ENCODE peak calls at places on chromosomes 12 and 14, in ten cellular contexts. One of them, this sample, is unnamed.

GRCh38 chr12:52333321-52333720 is 12.1 kb upstream of the KRT83 start:
- DNase-seq in A673: no peak
- DNase-seq in PC-3: no peak
- DNase-seq in K562: no peak
- DNase-seq in mammary epithelial cell: no peak
- DNase-seq in HCT116: no peak
- DNase-seq in astrocyte: no peak
- DNase-seq in fibroblast of lung: no peak
- DNase-seq in endothelial cell of umbilical vein: no peak
- DNase-seq in neural progenitor cell: no peak
- DNase-seq in this sample: no peak

GRCh38 chr12:28629691-28630090 is 439.4 kb downstream of the CCDC91 start:
- DNase-seq in endothelial cell of umbilical vein: no peak
- DNase-seq in astrocyte: no peak
- DNase-seq in PC-3: no peak
- DNase-seq in HCT116: no peak
- DNase-seq in mammary epithelial cell: no peak
- DNase-seq in fibroblast of lung: no peak
- DNase-seq in A673: no peak
- DNase-seq in neural progenitor cell: no peak
- DNase-seq in K562: no peak
- DNase-seq in this sample: no peak

GRCh38 chr14:104528496-104528895 is 51.1 kb upstream of the C14orf180 start:
- DNase-seq in fibroblast of lung: no peak
- DNase-seq in K562: no peak
- DNase-seq in A673: no peak
- DNase-seq in PC-3: no peak
- DNase-seq in endothelial cell of umbilical vein: no peak
- DNase-seq in astrocyte: no peak
- DNase-seq in neural progenitor cell: no peak
- DNase-seq in HCT116: no peak
- DNase-seq in mammary epithelial cell: no peak
- DNase-seq in this sample: no peak

GRCh38 chr14:31027847-31028246 is 1.7 kb upstream of the STRN3 start:
- DNase-seq in endothelial cell of umbilical vein: no peak
- DNase-seq in PC-3: no peak
- DNase-seq in mammary epithelial cell: no peak
- DNase-seq in astrocyte: no peak
- DNase-seq in fibroblast of lung: no peak
- DNase-seq in neural progenitor cell: no peak
- DNase-seq in HCT116: no peak
- DNase-seq in A673: no peak
- DNase-seq in K562: no peak
- DNase-seq in this sample: no peak

GRCh38 chr14:67665886-67666285 is 8.5 kb downstream of the VTI1B start:
- DNase-seq in endothelial cell of umbilical vein: no peak
- DNase-seq in astrocyte: peak; percentile 31
- DNase-seq in fibroblast of lung: peak; percentile 49
- DNase-seq in PC-3: no peak
- DNase-seq in neural progenitor cell: no peak
- DNase-seq in HCT116: no peak
- DNase-seq in mammary epithelial cell: peak; percentile 22
- DNase-seq in A673: no peak
- DNase-seq in K562: no peak
- DNase-seq in this sample: no peak

GRCh38 chr12:94831081-94831747 is 172.3 kb downstream of the NDUFA12 start:
- DNase-seq in PC-3: no peak
- DNase-seq in mammary epithelial cell: no peak
- DNase-seq in fibroblast of lung: no peak
- DNase-seq in astrocyte: no peak
- DNase-seq in HCT116: no peak
- DNase-seq in K562: no peak
- DNase-seq in A673: no peak
- DNase-seq in endothelial cell of umbilical vein: no peak
- DNase-seq in neural progenitor cell: no peak
- DNase-seq in this sample: peak; percentile 81

GRCh38 chr12:130862161-130862560 is 9.7 kb upstream of the RAN start:
- DNase-seq in astrocyte: no peak
- DNase-seq in fibroblast of lung: no peak
- DNase-seq in neural progenitor cell: no peak
- DNase-seq in endothelial cell of umbilical vein: no peak
- DNase-seq in PC-3: no peak
- DNase-seq in mammary epithelial cell: no peak
- DNase-seq in K562: no peak
- DNase-seq in A673: no peak
- DNase-seq in HCT116: no peak
- DNase-seq in this sample: no peak

GRCh38 chr12:112408621-112409020 is 784 bp downstream of the RPL6 start:
- DNase-seq in A673: no peak
- DNase-seq in K562: no peak
- DNase-seq in astrocyte: no peak
- DNase-seq in fibroblast of lung: no peak
- DNase-seq in HCT116: no peak
- DNase-seq in endothelial cell of umbilical vein: no peak
- DNase-seq in neural progenitor cell: no peak
- DNase-seq in PC-3: no peak
- DNase-seq in mammary epithelial cell: peak; percentile 15
- DNase-seq in this sample: no peak

GRCh38 chr12:51371295-51371953 is 19.8 kb downstream of the GALNT6 start:
- DNase-seq in mammary epithelial cell: peak; percentile 95
- DNase-seq in HCT116: peak; percentile 71
- DNase-seq in PC-3: peak; percentile 98
- DNase-seq in astrocyte: peak; percentile 97
- DNase-seq in neural progenitor cell: peak; percentile 90
- DNase-seq in fibroblast of lung: peak; percentile 98
- DNase-seq in K562: no peak
- DNase-seq in endothelial cell of umbilical vein: peak; percentile 96
- DNase-seq in A673: peak; percentile 56
- DNase-seq in this sample: no peak

GRCh38 chr14:21263284-21264024 is 5.8 kb downstream of the HNRNPC start:
- DNase-seq in fibroblast of lung: peak; percentile 76
- DNase-seq in PC-3: no peak
- DNase-seq in A673: no peak
- DNase-seq in K562: no peak
- DNase-seq in mammary epithelial cell: no peak
- DNase-seq in HCT116: no peak
- DNase-seq in astrocyte: peak; percentile 72
- DNase-seq in neural progenitor cell: no peak
- DNase-seq in endothelial cell of umbilical vein: no peak
- DNase-seq in this sample: peak; percentile 41

DNA sequence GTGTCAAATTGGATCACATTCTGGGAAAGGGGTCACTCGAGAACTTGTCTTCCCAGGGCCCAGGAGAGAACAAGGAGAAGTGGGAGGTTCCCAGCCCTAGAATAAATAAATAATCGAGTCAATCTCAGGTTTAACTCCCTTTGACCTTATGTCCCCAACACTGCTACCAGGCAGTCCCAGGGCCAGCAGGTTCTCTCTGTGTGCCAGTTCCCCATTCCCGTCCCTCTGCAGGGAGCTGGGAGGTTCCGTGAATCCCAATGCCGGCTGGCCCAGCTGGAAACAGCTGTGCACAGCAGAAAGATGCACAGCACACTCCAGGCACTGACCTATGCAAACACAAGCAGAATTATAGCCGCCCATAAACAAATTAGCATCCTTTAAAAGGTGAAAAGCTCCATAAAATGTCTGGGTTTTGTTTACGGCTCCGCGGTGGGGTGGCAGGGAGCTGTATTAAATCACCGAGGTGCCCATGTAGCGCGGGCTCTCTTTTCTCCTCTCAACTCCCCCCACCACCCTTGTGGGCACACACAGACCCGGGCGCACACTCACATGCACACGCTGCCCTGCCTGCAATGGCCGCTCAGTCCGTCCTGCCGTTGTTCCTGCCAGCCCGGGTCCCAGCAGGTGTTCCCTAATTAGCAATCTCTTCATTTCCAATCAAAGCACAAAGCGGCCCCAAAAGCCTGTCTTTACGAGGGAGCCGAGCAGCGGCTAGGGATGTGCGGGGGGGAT is 46.6 kb upstream of the ESRRB start:
- DNase-seq in neural progenitor cell: peak; percentile 87
- DNase-seq in fibroblast of lung: no peak
- DNase-seq in HCT116: no peak
- DNase-seq in PC-3: no peak
- DNase-seq in astrocyte: no peak
- DNase-seq in endothelial cell of umbilical vein: no peak
- DNase-seq in K562: no peak
- DNase-seq in A673: peak; percentile 13
- DNase-seq in mammary epithelial cell: no peak
- DNase-seq in this sample: no peak
- TF ChIP-seq EZH2 in neural progenitor cell: no peak
- TF ChIP-seq EZH2 in fibroblast of lung: no peak
- TF ChIP-seq EZH2 in HCT116: no peak
- TF ChIP-seq EZH2 in PC-3: no peak
- TF ChIP-seq EZH2 in astrocyte: peak; percentile 42
- TF ChIP-seq EZH2 in endothelial cell of umbilical vein: peak; percentile 54
- TF ChIP-seq EZH2 in K562: no peak
- TF ChIP-seq EZH2 in A673: peak; percentile 66
- TF ChIP-seq EZH2 in mammary epithelial cell: no peak
- TF ChIP-seq EZH2 in this sample: no peak

GRCh38 chr12:115619889-115620288 is 657.6 kb downstream of the MED13L start:
- DNase-seq in fibroblast of lung: no peak
- DNase-seq in astrocyte: no peak
- DNase-seq in HCT116: no peak
- DNase-seq in K562: no peak
- DNase-seq in A673: no peak
- DNase-seq in mammary epithelial cell: no peak
- DNase-seq in PC-3: no peak
- DNase-seq in endothelial cell of umbilical vein: no peak
- DNase-seq in neural progenitor cell: no peak
- DNase-seq in this sample: no peak
- TF ChIP-seq CTCF in fibroblast of lung: no peak
- TF ChIP-seq CTCF in astrocyte: no peak
- TF ChIP-seq CTCF in HCT116: no peak
- TF ChIP-seq CTCF in K562: no peak
- TF ChIP-seq CTCF in A673: no peak
- TF ChIP-seq CTCF in mammary epithelial cell: no peak
- TF ChIP-seq CTCF in PC-3: no peak
- TF ChIP-seq CTCF in endothelial cell of umbilical vein: no peak
- TF ChIP-seq CTCF in neural progenitor cell: no peak
- TF ChIP-seq CTCF in this sample: no peak

DNA sequence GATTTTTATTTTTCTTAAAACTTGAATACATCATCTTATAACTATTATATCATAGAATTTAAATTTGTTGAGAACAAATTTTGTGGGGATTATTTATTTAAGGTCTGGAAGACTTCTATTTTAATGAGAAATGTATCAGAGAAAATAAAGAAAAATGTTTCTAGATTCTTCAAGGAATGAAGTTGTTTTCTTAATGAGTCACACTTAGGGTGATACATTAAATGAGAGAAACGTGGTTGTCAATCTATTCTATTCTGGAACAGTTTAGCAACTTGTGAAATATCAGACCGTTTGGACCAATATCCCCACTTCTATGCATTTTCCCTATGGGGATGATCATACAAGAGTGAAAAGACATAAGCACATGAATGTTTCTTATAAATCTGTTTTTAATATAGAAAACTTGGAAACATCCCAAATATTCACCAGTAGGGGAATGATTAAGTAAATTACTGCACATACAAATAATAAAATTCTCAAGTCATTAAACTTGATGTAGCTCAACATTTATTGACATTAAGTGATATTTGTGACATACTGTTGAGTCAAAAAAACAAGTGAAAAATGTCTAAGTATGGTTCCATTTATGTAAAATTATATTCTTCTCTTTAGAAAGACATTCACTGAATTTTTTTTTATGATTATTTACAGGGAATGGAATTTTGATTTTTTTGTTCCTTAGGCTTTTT is 88.4 kb downstream of the E2F7 start:
- DNase-seq in PC-3: peak; percentile 9
- DNase-seq in K562: no peak
- DNase-seq in endothelial cell of umbilical vein: peak; percentile 1
- DNase-seq in neural progenitor cell: no peak
- DNase-seq in astrocyte: peak; percentile 8
- DNase-seq in A673: no peak
- DNase-seq in fibroblast of lung: peak; percentile 20
- DNase-seq in mammary epithelial cell: peak; percentile 19
- DNase-seq in HCT116: no peak
- DNase-seq in this sample: no peak
- TF ChIP-seq EZH2 in PC-3: no peak
- TF ChIP-seq EZH2 in K562: no peak
- TF ChIP-seq EZH2 in endothelial cell of umbilical vein: no peak
- TF ChIP-seq EZH2 in neural progenitor cell: no peak
- TF ChIP-seq EZH2 in astrocyte: no peak
- TF ChIP-seq EZH2 in A673: no peak
- TF ChIP-seq EZH2 in fibroblast of lung: no peak
- TF ChIP-seq EZH2 in mammary epithelial cell: no peak
- TF ChIP-seq EZH2 in HCT116: no peak
- TF ChIP-seq EZH2 in this sample: no peak

GRCh38 chr14:22984959-22985658 is 2.8 kb upstream of the AJUBA start:
- DNase-seq in A673: no peak
- DNase-seq in PC-3: no peak
- DNase-seq in K562: no peak
- DNase-seq in HCT116: no peak
- DNase-seq in endothelial cell of umbilical vein: no peak
- DNase-seq in neural progenitor cell: no peak
- DNase-seq in astrocyte: no peak
- DNase-seq in mammary epithelial cell: no peak
- DNase-seq in fibroblast of lung: no peak
- DNase-seq in this sample: no peak

GRCh38 chr14:22982013-22982476 is 306 bp downstream of the AJUBA start:
- DNase-seq in PC-3: no peak
- DNase-seq in HCT116: no peak
- DNase-seq in A673: peak; percentile 37
- DNase-seq in astrocyte: no peak
- DNase-seq in K562: no peak
- DNase-seq in endothelial cell of umbilical vein: peak; percentile 28
- DNase-seq in neural progenitor cell: no peak
- DNase-seq in mammary epithelial cell: peak; percentile 27
- DNase-seq in fibroblast of lung: no peak
- DNase-seq in this sample: no peak

GRCh38 chr14:22981090-22982012 is 1.0 kb downstream of the AJUBA start:
- DNase-seq in neural progenitor cell: peak; percentile 57
- DNase-seq in astrocyte: no peak
- DNase-seq in K562: no peak
- DNase-seq in HCT116: no peak
- DNase-seq in A673: no peak
- DNase-seq in fibroblast of lung: peak; percentile 39
- DNase-seq in mammary epithelial cell: peak; percentile 34
- DNase-seq in PC-3: peak; percentile 43
- DNase-seq in endothelial cell of umbilical vein: peak; percentile 45
- DNase-seq in this sample: no peak

GRCh38 chr14:22980672-22981089 is 1.7 kb downstream of the AJUBA start:
- DNase-seq in neural progenitor cell: peak; percentile 87
- DNase-seq in endothelial cell of umbilical vein: no peak
- DNase-seq in HCT116: no peak
- DNase-seq in PC-3: peak; percentile 78
- DNase-seq in fibroblast of lung: peak; percentile 47
- DNase-seq in K562: no peak
- DNase-seq in astrocyte: no peak
- DNase-seq in A673: peak; percentile 70
- DNase-seq in mammary epithelial cell: peak; percentile 69
- DNase-seq in this sample: no peak

GRCh38 chr14:22982477-22983245 is at the start of gene AJUBA:
- DNase-seq in A673: peak; percentile 98
- DNase-seq in neural progenitor cell: peak; percentile 94
- DNase-seq in PC-3: peak; percentile 90
- DNase-seq in K562: peak; percentile 95
- DNase-seq in astrocyte: peak; percentile 95
- DNase-seq in HCT116: peak; percentile 78
- DNase-seq in fibroblast of lung: peak; percentile 97
- DNase-seq in endothelial cell of umbilical vein: peak; percentile 88
- DNase-seq in mammary epithelial cell: peak; percentile 92
- DNase-seq in this sample: peak; percentile 60
- TF ChIP-seq CTCF in A673: no peak
- TF ChIP-seq CTCF in neural progenitor cell: peak; percentile 8
- TF ChIP-seq CTCF in PC-3: no peak
- TF ChIP-seq CTCF in K562: peak; percentile 0
- TF ChIP-seq CTCF in astrocyte: no peak
- TF ChIP-seq CTCF in HCT116: no peak
- TF ChIP-seq CTCF in fibroblast of lung: peak; percentile 16
- TF ChIP-seq CTCF in endothelial cell of umbilical vein: no peak
- TF ChIP-seq CTCF in mammary epithelial cell: no peak
- TF ChIP-seq CTCF in this sample: no peak